ENCODE peak calls at places on chromosomes 12 and 14, in five cellular contexts. One of them, this sample, is unnamed.
A peak's percentile ranks its signal among the peaks of the same experiment; 100 is the strongest.

GRCh38 chr12:64883264-64884163 is 59.1 kb downstream of the TBC1D30 start:
- DNase-seq in GM23248: no peak
- DNase-seq in HepG2: peak; percentile 3
- DNase-seq in HCT116: no peak
- DNase-seq in fibroblast of lung: no peak
- DNase-seq in this sample: no peak

GRCh38 chr12:131112016-131112415 is 158.3 kb downstream of the ADGRD1 start:
- DNase-seq in HepG2: no peak
- DNase-seq in fibroblast of lung: no peak
- DNase-seq in GM23248: peak; percentile 86
- DNase-seq in HCT116: no peak
- DNase-seq in this sample: no peak

GRCh38 chr12:50185975-50186663 is 18.9 kb upstream of the CERS5 start:
- DNase-seq in HepG2: no peak
- DNase-seq in fibroblast of lung: peak; percentile 79
- DNase-seq in HCT116: no peak
- DNase-seq in GM23248: peak; percentile 79
- DNase-seq in this sample: no peak

GRCh38 chr14:90556050-90556477 is 159.2 kb downstream of the CALM1 start:
- DNase-seq in fibroblast of lung: no peak
- DNase-seq in HepG2: peak; percentile 29
- DNase-seq in HCT116: no peak
- DNase-seq in GM23248: no peak
- DNase-seq in this sample: peak; percentile 70

GRCh38 chr12:40587416-40587815 is 104.8 kb upstream of the CNTN1 start:
- DNase-seq in HepG2: no peak
- DNase-seq in HCT116: no peak
- DNase-seq in fibroblast of lung: no peak
- DNase-seq in GM23248: no peak
- DNase-seq in this sample: no peak

GRCh38 chr14:54556535-54556934 is 10.4 kb upstream of the SAMD4A start:
- DNase-seq in HepG2: peak; percentile 60
- DNase-seq in HCT116: no peak
- DNase-seq in GM23248: no peak
- DNase-seq in fibroblast of lung: no peak
- DNase-seq in this sample: no peak

GRCh38 chr12:126286203-126286602 is 1221.0 kb downstream of the AACS start:
- DNase-seq in fibroblast of lung: no peak
- DNase-seq in HCT116: no peak
- DNase-seq in HepG2: no peak
- DNase-seq in GM23248: no peak
- DNase-seq in this sample: no peak

GRCh38 chr12:63928305-63928704 is 83.8 kb downstream of the SRGAP1 start:
- DNase-seq in HCT116: no peak
- DNase-seq in GM23248: no peak
- DNase-seq in fibroblast of lung: no peak
- DNase-seq in HepG2: no peak
- DNase-seq in this sample: no peak

GRCh38 chr14:22561661-22562579 is 27.1 kb downstream of the DAD1 start:
- DNase-seq in HCT116: no peak
- DNase-seq in HepG2: peak; percentile 60
- DNase-seq in fibroblast of lung: no peak
- DNase-seq in GM23248: no peak
- DNase-seq in this sample: no peak

GRCh38 chr12:126907900-126908764 is 1358.8 kb upstream of the TMEM132C start:
- DNase-seq in GM23248: no peak
- DNase-seq in fibroblast of lung: no peak
- DNase-seq in HepG2: no peak
- DNase-seq in HCT116: no peak
- DNase-seq in this sample: no peak

GRCh38 chr14:51398898-51399297 is 158.9 kb downstream of the TMX1 start:
- DNase-seq in HepG2: no peak
- DNase-seq in GM23248: peak; percentile 96
- DNase-seq in HCT116: no peak
- DNase-seq in fibroblast of lung: peak; percentile 84
- DNase-seq in this sample: no peak

GRCh38 chr14:63881926-63882325 is 29.1 kb downstream of the SYNE2 start:
- DNase-seq in HepG2: no peak
- DNase-seq in fibroblast of lung: no peak
- DNase-seq in GM23248: no peak
- DNase-seq in HCT116: no peak
- DNase-seq in this sample: no peak

GRCh38 chr14:52703225-52703624 is 3.8 kb upstream of the PSMC6 start:
- DNase-seq in fibroblast of lung: peak; percentile 94
- DNase-seq in GM23248: peak; percentile 99
- DNase-seq in HepG2: no peak
- DNase-seq in HCT116: no peak
- DNase-seq in this sample: peak; percentile 60

GRCh38 chr12:66074561-66074960 is 56.0 kb downstream of the LLPH start:
- DNase-seq in HepG2: peak; percentile 12
- DNase-seq in fibroblast of lung: peak; percentile 65
- DNase-seq in HCT116: no peak
- DNase-seq in GM23248: peak; percentile 11
- DNase-seq in this sample: no peak

GRCh38 chr12:66662729-66663128 is 16.1 kb downstream of the GRIP1 start:
- DNase-seq in GM23248: peak; percentile 36
- DNase-seq in fibroblast of lung: peak; percentile 74
- DNase-seq in HCT116: no peak
- DNase-seq in HepG2: no peak
- DNase-seq in this sample: no peak

GRCh38 chr12:48379784-48380183 is 29.1 kb upstream of the ZNF641 start:
- DNase-seq in HCT116: no peak
- DNase-seq in HepG2: no peak
- DNase-seq in GM23248: peak; percentile 25
- DNase-seq in fibroblast of lung: no peak
- DNase-seq in this sample: no peak

GRCh38 chr14:64234877-64235651 is 59.1 kb downstream of the ESR2 start:
- DNase-seq in HepG2: no peak
- DNase-seq in GM23248: no peak
- DNase-seq in fibroblast of lung: peak; percentile 67
- DNase-seq in HCT116: no peak
- DNase-seq in this sample: no peak

GRCh38 chr12:55043542-55043941 is 23.8 kb downstream of the NEUROD4 start:
- DNase-seq in HCT116: no peak
- DNase-seq in fibroblast of lung: no peak
- DNase-seq in GM23248: no peak
- DNase-seq in HepG2: no peak
- DNase-seq in this sample: no peak

GRCh38 chr12:7747196-7747595 is at the start of gene CLEC4C:
- DNase-seq in HepG2: no peak
- DNase-seq in GM23248: no peak
- DNase-seq in HCT116: no peak
- DNase-seq in fibroblast of lung: no peak
- DNase-seq in this sample: no peak

GRCh38 chr14:105077649-105077995 is 12.4 kb upstream of the GPR132 start:
- DNase-seq in GM23248: no peak
- DNase-seq in HCT116: no peak
- DNase-seq in HepG2: no peak
- DNase-seq in fibroblast of lung: no peak
- DNase-seq in this sample: no peak

GRCh38 chr12:124556896-124557501 is 10.4 kb downstream of the NCOR2 start:
- DNase-seq in GM23248: no peak
- DNase-seq in HepG2: no peak
- DNase-seq in fibroblast of lung: no peak
- DNase-seq in HCT116: no peak
- DNase-seq in this sample: no peak
- H4K20me1 ChIP-seq in GM23248: peaks cover 15% of the 10 kb centered on the region
- H4K20me1 ChIP-seq in HepG2: peaks cover 24% of the 10 kb centered on the region
- H4K20me1 ChIP-seq in fibroblast of lung: peaks cover 4% of the 10 kb centered on the region
- H4K20me1 ChIP-seq in HCT116: peaks cover 8% of the 10 kb centered on the region
- H4K20me1 ChIP-seq in this sample: peaks cover 100% of the 10 kb centered on the region

GRCh38 chr14:20748439-20748838 is 2.8 kb downstream of the EDDM3A start:
- DNase-seq in HCT116: no peak
- DNase-seq in GM23248: no peak
- DNase-seq in HepG2: no peak
- DNase-seq in fibroblast of lung: no peak
- DNase-seq in this sample: no peak

GRCh38 chr14:20754308-20754707 is 8.6 kb downstream of the EDDM3A start:
- DNase-seq in HepG2: no peak
- DNase-seq in HCT116: no peak
- DNase-seq in fibroblast of lung: no peak
- DNase-seq in GM23248: no peak
- DNase-seq in this sample: no peak

GRCh38 chr14:20751963-20752562 is 6.4 kb downstream of the EDDM3A start:
- DNase-seq in fibroblast of lung: no peak
- DNase-seq in HCT116: no peak
- DNase-seq in HepG2: no peak
- DNase-seq in GM23248: no peak
- DNase-seq in this sample: no peak

GRCh38 chr14:20745571-20746358 is at the start of gene EDDM3A:
- DNase-seq in fibroblast of lung: no peak
- DNase-seq in HepG2: no peak
- DNase-seq in HCT116: no peak
- DNase-seq in GM23248: no peak
- DNase-seq in this sample: no peak

GRCh38 chr14:20750194-20750593 is 4.5 kb downstream of the EDDM3A start:
- DNase-seq in HCT116: no peak
- DNase-seq in GM23248: no peak
- DNase-seq in fibroblast of lung: no peak
- DNase-seq in HepG2: no peak
- DNase-seq in this sample: peak; percentile 10
- H3K4me2 ChIP-seq in HCT116: no peak overlapping the region
- H3K4me2 ChIP-seq in GM23248: no peak overlapping the region
- H3K4me2 ChIP-seq in fibroblast of lung: no peak overlapping the region
- H3K4me2 ChIP-seq in HepG2: no peak overlapping the region
- H3K4me2 ChIP-seq in this sample: no peak overlapping the region

GRCh38 chr12:51822956-51823355 is 25.6 kb downstream of the FIGNL2 start:
- DNase-seq in HCT116: no peak
- DNase-seq in fibroblast of lung: no peak
- DNase-seq in HepG2: no peak
- DNase-seq in GM23248: no peak
- DNase-seq in this sample: no peak

GRCh38 chr12:51819851-51820720 is 28.4 kb downstream of the FIGNL2 start:
- DNase-seq in HepG2: no peak
- DNase-seq in fibroblast of lung: peak; percentile 23
- DNase-seq in HCT116: no peak
- DNase-seq in GM23248: peak; percentile 80
- DNase-seq in this sample: no peak

GRCh38 chr12:51822261-51822616 is 26.3 kb downstream of the FIGNL2 start:
- DNase-seq in HCT116: no peak
- DNase-seq in HepG2: no peak
- DNase-seq in fibroblast of lung: no peak
- DNase-seq in GM23248: no peak
- DNase-seq in this sample: no peak

GRCh38 chr12:51820721-51821422 is 27.6 kb downstream of the FIGNL2 start:
- DNase-seq in HepG2: no peak
- DNase-seq in GM23248: peak; percentile 86
- DNase-seq in HCT116: no peak
- DNase-seq in fibroblast of lung: peak; percentile 71
- DNase-seq in this sample: no peak

DNA sequence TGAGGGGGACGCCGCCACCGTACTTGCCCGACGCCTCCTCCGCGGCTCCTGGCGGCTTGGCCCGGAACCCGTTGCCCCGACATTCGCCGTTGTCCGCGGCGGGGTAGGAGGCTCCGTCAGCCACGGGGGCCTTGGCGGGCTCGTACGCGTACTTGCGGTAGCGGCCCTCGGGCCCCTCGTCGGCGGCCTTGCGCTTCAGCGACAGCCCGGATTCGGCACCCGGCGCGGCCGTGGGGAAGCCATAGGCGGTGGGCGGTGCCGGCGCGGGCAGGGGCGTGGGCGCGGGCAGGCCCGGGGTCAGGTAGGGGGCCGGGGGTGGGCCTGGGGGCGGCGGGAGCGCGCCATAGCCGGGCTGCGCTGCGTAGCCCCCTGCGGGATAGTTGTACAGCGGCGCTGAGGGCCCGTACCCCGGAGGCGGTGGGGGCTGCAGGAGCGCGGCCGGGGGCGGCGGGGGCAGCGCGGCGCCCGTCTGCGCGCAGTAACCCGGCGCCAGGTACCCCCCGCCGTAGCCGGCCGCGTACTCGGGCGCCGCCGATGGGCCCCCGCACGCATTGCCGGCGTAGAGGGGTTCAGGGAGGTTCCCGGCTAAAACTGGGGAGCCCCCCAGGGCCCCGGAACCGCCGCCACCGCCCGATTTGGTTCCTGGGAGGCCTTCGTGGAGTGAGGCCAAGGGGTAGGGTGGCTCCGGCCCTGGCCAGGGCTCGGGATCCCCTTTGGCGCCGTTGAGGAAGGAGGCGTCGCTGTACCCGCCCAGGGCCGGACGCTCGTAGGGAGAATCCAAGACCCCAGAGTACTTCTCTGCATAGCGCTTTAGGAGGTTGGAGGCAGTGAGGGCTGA is 26.9 kb downstream of the FIGNL2 start:
- DNase-seq in fibroblast of lung: no peak
- DNase-seq in GM23248: peak; percentile 63
- DNase-seq in HCT116: no peak
- DNase-seq in HepG2: no peak
- DNase-seq in this sample: no peak
- TF ChIP-seq EZH2 in fibroblast of lung: no peak
- TF ChIP-seq EZH2 in GM23248: no peak
- TF ChIP-seq EZH2 in HCT116: no peak
- TF ChIP-seq EZH2 in HepG2: no peak
- TF ChIP-seq EZH2 in this sample: no peak

GRCh38 chr12:111354511-111354910 is 14.4 kb downstream of the PHETA1 start:
- DNase-seq in fibroblast of lung: no peak
- DNase-seq in HCT116: no peak
- DNase-seq in GM23248: no peak
- DNase-seq in HepG2: no peak
- DNase-seq in this sample: no peak

GRCh38 chr12:111352300-111352993 is 16.4 kb downstream of the PHETA1 start:
- DNase-seq in fibroblast of lung: no peak
- DNase-seq in HepG2: no peak
- DNase-seq in GM23248: no peak
- DNase-seq in HCT116: no peak
- DNase-seq in this sample: no peak

GRCh38 chr12:111353026-111353425 is 15.9 kb downstream of the PHETA1 start:
- DNase-seq in GM23248: no peak
- DNase-seq in HCT116: no peak
- DNase-seq in fibroblast of lung: no peak
- DNase-seq in HepG2: no peak
- DNase-seq in this sample: no peak

GRCh38 chr12:111355181-111355925 is 13.5 kb downstream of the PHETA1 start:
- DNase-seq in GM23248: no peak
- DNase-seq in HCT116: no peak
- DNase-seq in HepG2: no peak
- DNase-seq in fibroblast of lung: no peak
- DNase-seq in this sample: no peak

DNA sequence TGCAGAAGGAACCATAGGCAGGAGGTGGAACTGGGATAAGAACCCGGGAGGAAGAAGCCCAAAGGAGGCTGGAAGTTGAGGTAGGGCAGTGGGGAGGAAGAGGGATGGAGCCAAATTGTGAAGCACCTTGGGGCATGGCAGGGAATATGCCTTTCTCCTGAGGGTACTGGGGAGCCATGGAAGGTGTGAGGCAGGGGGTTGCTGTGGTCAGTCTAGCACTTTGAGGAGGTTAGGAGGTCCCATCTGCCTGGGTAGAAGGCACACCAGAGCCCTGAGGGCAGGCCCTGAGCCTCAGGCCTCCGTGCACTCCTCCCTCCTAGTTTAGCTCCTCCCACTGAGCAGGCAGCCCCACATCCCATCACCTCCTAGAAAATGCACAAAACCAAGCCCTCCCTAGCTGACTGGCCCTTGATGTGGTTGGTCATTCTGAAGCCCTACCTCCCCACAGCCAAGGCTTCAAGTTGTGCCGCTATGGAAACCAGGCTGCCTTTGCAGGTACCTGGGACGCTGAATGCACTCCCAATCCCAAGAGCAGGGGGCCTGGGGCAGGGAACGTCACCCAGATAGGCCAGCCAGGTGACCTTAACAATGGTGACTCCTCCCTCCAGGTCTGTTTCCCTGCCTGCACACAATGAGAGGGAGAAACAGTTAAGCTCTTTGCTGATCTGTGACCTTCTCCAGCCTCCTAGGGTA is 15.1 kb downstream of the PHETA1 start:
- DNase-seq in HepG2: no peak
- DNase-seq in HCT116: no peak
- DNase-seq in fibroblast of lung: no peak
- DNase-seq in GM23248: no peak
- DNase-seq in this sample: no peak
- H4K20me1 ChIP-seq in HepG2: no peaks in the 10 kb centered on the region
- H4K20me1 ChIP-seq in HCT116: no peaks in the 10 kb centered on the region
- H4K20me1 ChIP-seq in fibroblast of lung: no peaks in the 10 kb centered on the region
- H4K20me1 ChIP-seq in GM23248: no peaks in the 10 kb centered on the region
- H4K20me1 ChIP-seq in this sample: no peaks in the 10 kb centered on the region

This sample was measured in hepatocyte.